ENCODE peak calls at places on chromosomes 11 and 22, in six cellular contexts. A is H1, Z is K562, D is SK-N-SH, V is HepG2, P is GM12878. F is an unnamed sample.

GRCh38 chr11:125224391-125225015 is 60.0 kb downstream of the PKNOX2 start:
- DNase-seq in P (no peak), V (peak), A (no peak), Z (peak), D (peak), F (peak)

GRCh38 chr11:112161012-112161411 is 2.9 kb downstream of the IL18 start:
- DNase-seq in A (no peak), D (no peak), Z (no peak), V (no peak), P (no peak), F (no peak)

GRCh38 chr11:19258651-19259230 is 18.0 kb upstream of the E2F8 start:
- DNase-seq in P (no peak), V (no peak), Z (no peak), D (no peak), A (no peak), F (no peak)

GRCh38 chr11:97201743-97202612 is 812.2 kb downstream of the JRKL start:
- DNase-seq in Z (no peak), P (no peak), D (no peak), A (no peak), V (no peak), F (no peak)

GRCh38 chr11:68684385-68685356 is at the start of gene GAL:
- DNase-seq in V (no peak), P (no peak), D (peak), Z (peak), A (no peak), F (no peak)

GRCh38 chr22:31326877-31327276 is 19.3 kb downstream of the PATZ1 start:
- DNase-seq in V (no peak), Z (no peak), A (no peak), P (no peak), D (no peak), F (no peak)

GRCh38 chr11:44780940-44781631 is 54.3 kb downstream of the TSPAN18 start:
- DNase-seq in P (no peak), Z (peak), D (no peak), V (no peak), A (no peak), F (no peak)

GRCh38 chr22:43919106-43919965 is 4.3 kb upstream of the PNPLA3 start:
- DNase-seq in V (no peak), D (peak), P (no peak), A (no peak), Z (no peak), F (no peak)

GRCh38 chr11:121762820-121763219 is 310.1 kb upstream of the SORL1-AS1 start:
- DNase-seq in Z (no peak), V (no peak), D (peak), A (no peak), P (no peak), F (no peak)

GRCh38 chr22:17319541-17319940 is 49.7 kb upstream of the CECR2 start:
- DNase-seq in A (no peak), D (no peak), V (no peak), P (no peak), Z (peak), F (no peak)
- TF ChIP-seq RAD21 in A (no peak), D (no peak), V (no peak), P (no peak), Z (no peak), F (no peak)

GRCh38 chr11:48307760-48308386 is 1.9 kb downstream of the OR4S1 start:
- DNase-seq in A (no peak), D (peak), Z (peak), V (peak), P (no peak), F (peak)

GRCh38 chr11:48305923-48306322 is at the start of gene OR4S1:
- DNase-seq in A (no peak), P (no peak), V (no peak), D (no peak), Z (no peak), F (no peak)
- H3K27ac ChIP-seq in A (no peak), P (no peak), V (no peak), D (no peak), Z (no peak), F (no peak)

GRCh38 chr22:32591620-32592019 is 117.0 kb downstream of the FBXO7 start:
- DNase-seq in D (no peak), Z (no peak), A (no peak), P (no peak), V (no peak), F (no peak)
- TF ChIP-seq SIN3A in D (no peak), Z (no peak), A (no peak), P (no peak), V (no peak), F (no peak)

GRCh38 chr22:29270475-29271271 is 2.6 kb downstream of the EWSR1 start:
- DNase-seq in A (no peak), Z (no peak), D (no peak), V (peak), P (no peak), F (no peak)
- TF ChIP-seq RAD21 in A (no peak), Z (no peak), D (no peak), V (no peak), P (no peak), F (no peak)

DNA sequence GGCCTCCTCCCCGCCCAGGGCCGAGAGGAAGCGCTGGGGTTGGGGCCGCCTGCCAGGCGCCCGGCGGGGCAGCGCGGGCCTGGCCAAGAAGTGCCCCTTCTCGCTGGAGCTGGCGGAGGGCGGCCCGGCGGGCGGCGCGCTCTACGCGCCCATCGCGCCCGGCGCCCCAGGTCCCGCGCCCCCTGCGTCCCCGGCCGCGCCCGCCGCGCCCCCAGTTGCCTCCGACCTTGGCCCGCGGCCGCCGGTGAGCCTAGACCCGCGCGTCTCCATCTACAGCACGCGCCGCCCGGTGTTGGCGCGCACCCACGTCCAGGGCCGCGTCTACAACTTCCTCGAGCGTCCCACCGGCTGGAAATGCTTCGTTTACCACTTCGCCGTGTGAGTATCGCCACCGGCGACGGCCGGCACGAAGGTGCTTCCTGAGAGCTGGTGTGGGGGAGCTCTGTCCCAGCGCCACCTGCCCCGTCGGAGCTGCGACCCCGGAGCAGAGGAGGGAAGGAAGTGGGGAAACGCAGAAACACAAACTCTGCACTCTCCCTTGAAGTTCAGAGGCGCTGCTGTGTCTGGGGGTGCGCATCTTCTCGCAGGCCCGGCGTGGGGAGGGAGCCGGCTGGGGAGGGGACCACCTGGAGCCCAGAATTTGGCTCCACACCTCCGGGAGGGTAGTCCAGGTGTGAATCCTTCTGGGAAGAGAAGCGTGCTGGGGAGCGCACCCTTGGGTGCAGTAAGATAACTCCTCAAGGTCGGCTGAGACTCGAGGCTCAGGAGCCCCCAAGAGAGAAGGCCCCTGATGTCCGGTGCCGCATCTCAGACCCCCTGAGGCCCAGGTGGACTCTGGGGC is 519 bp downstream of the KCNQ1 start:
- DNase-seq in P (no peak), Z (no peak), A (no peak), V (no peak), D (no peak), F (no peak)
- H3K27ac ChIP-seq in P (no peak), Z (no peak), A (no peak), V (no peak), D (no peak), F (peak)

DNA sequence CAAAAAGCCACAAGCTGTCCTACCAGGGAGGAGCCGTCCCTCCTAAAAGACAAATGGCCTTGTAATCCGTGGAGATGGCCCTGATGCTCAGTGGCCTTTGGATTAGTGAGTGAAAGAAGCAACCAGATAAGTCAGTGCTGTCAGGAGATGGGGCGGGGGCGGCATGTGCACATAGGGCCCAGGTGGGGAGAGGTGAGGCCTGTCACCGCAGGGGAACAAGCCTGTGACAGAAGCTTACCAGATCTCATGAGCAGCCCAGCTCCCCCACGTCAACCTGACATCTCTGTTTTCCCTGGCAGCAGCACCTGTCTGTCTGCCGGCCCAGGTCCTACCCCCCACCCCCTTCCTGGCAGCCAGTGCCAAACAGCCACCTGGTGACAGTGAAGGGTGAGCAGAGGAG is 162.6 kb downstream of the BUD13 start:
- DNase-seq in Z (no peak), P (no peak), A (no peak), D (no peak), V (no peak), F (no peak)
- TF ChIP-seq SIN3A in Z (no peak), P (no peak), A (no peak), D (no peak), V (no peak), F (no peak)

DNA sequence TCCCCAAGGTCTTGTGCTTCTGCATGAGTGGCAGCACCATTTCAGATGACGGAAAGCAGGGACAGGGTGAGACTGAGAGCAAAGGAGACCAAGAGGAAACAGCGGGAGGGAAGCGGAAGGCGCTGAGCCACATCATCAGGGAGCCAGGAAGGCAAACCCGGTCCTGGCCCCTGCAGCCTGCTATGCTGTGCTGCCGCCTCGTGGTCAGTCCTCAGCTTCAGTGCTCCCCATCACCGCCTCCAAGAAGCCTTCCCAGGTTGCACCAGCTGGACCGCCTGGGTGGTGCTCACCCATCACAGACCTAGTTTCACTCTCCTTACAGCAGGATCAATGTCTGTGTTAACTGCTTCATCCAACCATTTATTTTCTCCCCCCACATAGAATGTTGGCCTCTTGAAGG is 73.0 kb upstream of the PHF21B start:
- DNase-seq in P (no peak), A (no peak), V (no peak), D (peak), Z (peak), F (no peak)
- TF ChIP-seq RAD21 in P (no peak), A (peak), V (no peak), D (peak), Z (peak), F (peak)

GRCh38 chr11:126310229-126310991 is 6.5 kb downstream of the DCPS start:
- DNase-seq in V (peak), D (peak), A (peak), Z (peak), P (no peak), F (peak)
- H3K27ac ChIP-seq in V (no peak), D (no peak), A (no peak), Z (no peak), P (no peak), F (no peak)

GRCh38 chr11:78406568-78407196 is 10.9 kb downstream of the GAB2 start:
- DNase-seq in A (no peak), V (no peak), P (no peak), Z (no peak), D (no peak), F (no peak)
- TF ChIP-seq SIN3A in A (no peak), V (no peak), P (no peak), Z (no peak), D (no peak), F (no peak)

F was measured in HCT116.